ENCODE peak calls at places on chromosomes 6 and 20, in five cellular contexts. A, D, C, H and G are unnamed samples.

GRCh38 chr6:123306334-123306733 is 310.3 kb downstream of the CLVS2 start:
- DNase-seq in A (no peak), D (no peak), C (no peak), H (no peak), G (no peak)

GRCh38 chr6:11208267-11208666 is 24.2 kb downstream of the NEDD9 start:
- DNase-seq in A (peak), D (no peak), C (no peak), H (no peak), G (no peak)

GRCh38 chr6:89079611-89080213 is 839 bp upstream of the PNRC1 start:
- DNase-seq in A (no peak), D (peak), C (peak), H (peak), G (peak)

GRCh38 chr6:12289655-12290489 is at the start of gene EDN1:
- DNase-seq in A (peak), D (peak), C (peak), H (peak), G (peak)

GRCh38 chr6:54621285-54621684 is 225.3 kb upstream of the FAM83B start:
- DNase-seq in A (peak), D (no peak), C (no peak), H (no peak), G (no peak)

GRCh38 chr6:50819906-50820589 is 1.4 kb downstream of the TFAP2B start:
- DNase-seq in A (peak), D (no peak), C (no peak), H (no peak), G (no peak)

GRCh38 chr6:49550413-49551125 is at the start of gene C6orf141:
- DNase-seq in A (peak), D (peak), C (peak), H (no peak), G (peak)

GRCh38 chr20:38970302-38970701 is 8.2 kb downstream of the DHX35 start:
- DNase-seq in A (no peak), D (peak), C (no peak), H (peak), G (no peak)

GRCh38 chr20:26163890-26164289 is 467.2 kb upstream of the ZNF337 start:
- DNase-seq in A (no peak), D (peak), C (no peak), H (peak), G (peak)

GRCh38 chr6:147528511-147529145 is 20.1 kb downstream of the SAMD5 start:
- DNase-seq in A (no peak), D (no peak), C (no peak), H (no peak), G (no peak)

GRCh38 chr20:35297153-35297552 is 4.9 kb upstream of the FAM83C start:
- DNase-seq in A (no peak), D (peak), C (no peak), H (no peak), G (no peak)

GRCh38 chr6:167697316-167697715 is 129.4 kb upstream of the AFDN start:
- DNase-seq in A (peak), D (no peak), C (no peak), H (no peak), G (no peak)

GRCh38 chr6:35602133-35602946 is 86.4 kb downstream of the FKBP5 start:
- DNase-seq in A (no peak), D (peak), C (no peak), H (peak), G (peak)

GRCh38 chr6:25652007-25652515 is at the start of gene SCGN:
- DNase-seq in A (peak), D (peak), C (peak), H (peak), G (peak)

GRCh38 chr6:54846243-54846856 is at the start of gene FAM83B:
- DNase-seq in A (peak), D (no peak), C (peak), H (no peak), G (peak)

GRCh38 chr6:3402310-3403243 is 54.3 kb downstream of the SLC22A23 start:
- DNase-seq in A (no peak), D (no peak), C (no peak), H (no peak), G (peak)

GRCh38 chr20:34108616-34109174 is 3.3 kb downstream of the EIF2S2 start:
- DNase-seq in A (no peak), D (no peak), C (no peak), H (no peak), G (no peak)

GRCh38 chr6:3603443-3604130 is 146.7 kb upstream of the SLC22A23 start:
- DNase-seq in A (no peak), D (peak), C (no peak), H (no peak), G (peak)

GRCh38 chr6:56087421-56087820 is 160.0 kb downstream of the COL21A1 start:
- DNase-seq in A (no peak), D (no peak), C (no peak), H (peak), G (no peak)

GRCh38 chr6:13559968-13560650 is 14.3 kb upstream of the SIRT5 start:
- DNase-seq in A (no peak), D (peak), C (no peak), H (no peak), G (no peak)

GRCh38 chr6:53896237-53896636 is 101.4 kb downstream of the LRRC1 start:
- DNase-seq in A (no peak), D (no peak), C (no peak), H (no peak), G (no peak)

GRCh38 chr20:59458645-59459044 is 145.7 kb upstream of the PHACTR3 start:
- DNase-seq in A (no peak), D (no peak), C (no peak), H (no peak), G (no peak)

GRCh38 chr20:19328676-19329075 is 116.2 kb downstream of the SLC24A3 start:
- DNase-seq in A (no peak), D (no peak), C (no peak), H (no peak), G (no peak)

GRCh38 chr6:21856844-21857243 is 263.3 kb downstream of the SOX4 start:
- DNase-seq in A (no peak), D (peak), C (no peak), H (no peak), G (peak)

DNA sequence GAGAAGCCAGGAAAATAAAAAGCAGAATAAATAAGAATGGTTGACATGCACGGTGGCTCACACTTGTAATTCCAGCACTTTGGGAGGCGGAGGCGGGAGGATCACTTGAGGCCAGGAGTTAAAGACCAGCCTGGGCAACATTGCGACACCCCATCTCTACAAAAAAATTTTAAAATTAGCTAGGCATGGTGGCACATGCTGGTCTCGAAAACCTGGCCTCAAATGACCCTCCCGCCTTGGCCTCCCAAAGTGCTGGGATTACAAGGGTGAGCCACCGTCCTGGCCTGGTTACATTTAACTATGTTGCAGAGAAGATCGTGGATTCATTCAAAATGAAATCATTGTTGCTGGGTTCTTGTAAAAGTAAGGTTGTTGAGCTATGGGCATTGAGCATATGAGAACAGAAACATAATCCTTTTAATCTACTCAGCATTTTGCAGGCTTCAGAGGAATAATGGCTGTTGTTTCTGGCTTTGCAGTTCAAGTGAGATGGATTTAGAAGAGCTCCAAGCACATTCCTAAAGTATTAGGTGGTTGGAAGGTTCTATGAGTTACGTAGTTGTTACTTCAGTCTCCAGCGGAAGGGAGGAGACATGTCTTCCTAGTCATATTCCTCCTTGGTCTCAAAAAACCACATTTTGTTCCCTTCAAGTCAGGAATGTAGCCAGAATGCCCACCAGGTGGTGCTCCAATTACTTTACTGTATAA is 45.6 kb upstream of the RAB23 start:
- DNase-seq in A (peak), D (peak), C (peak), H (peak), G (peak)
- TF ChIP-seq CTCF in A (peak), D (peak), C (peak), H (peak), G (peak)

DNA sequence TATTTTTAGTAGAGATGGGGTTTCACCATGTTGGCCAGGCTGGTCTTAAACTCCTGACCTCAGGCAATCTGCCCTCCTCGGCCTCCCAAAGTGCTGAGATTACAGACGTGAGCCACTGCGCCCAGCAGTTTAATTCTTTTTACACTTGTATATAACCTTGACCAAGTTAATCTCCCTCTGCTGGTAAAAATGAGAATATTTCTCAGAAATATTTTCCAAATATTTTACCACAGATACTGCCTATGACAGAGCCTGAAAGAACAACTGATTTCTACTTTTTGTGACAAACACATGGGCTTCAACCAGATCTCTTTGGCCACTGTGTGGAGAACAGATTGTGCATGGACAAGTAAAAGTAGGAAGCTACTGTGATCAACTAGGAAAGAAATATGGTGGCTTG is 21.2 kb upstream of the NHSL1 start:
- DNase-seq in A (no peak), D (peak), C (no peak), H (no peak), G (peak)
- TF ChIP-seq CTCF in A (no peak), D (peak), C (no peak), H (peak), G (peak)

GRCh38 chr6:145829950-145830349 is 15.4 kb upstream of the FBXO30 start:
- DNase-seq in A (no peak), D (no peak), C (no peak), H (no peak), G (no peak)
- TF ChIP-seq CTCF in A (no peak), D (no peak), C (no peak), H (no peak), G (no peak)

DNA sequence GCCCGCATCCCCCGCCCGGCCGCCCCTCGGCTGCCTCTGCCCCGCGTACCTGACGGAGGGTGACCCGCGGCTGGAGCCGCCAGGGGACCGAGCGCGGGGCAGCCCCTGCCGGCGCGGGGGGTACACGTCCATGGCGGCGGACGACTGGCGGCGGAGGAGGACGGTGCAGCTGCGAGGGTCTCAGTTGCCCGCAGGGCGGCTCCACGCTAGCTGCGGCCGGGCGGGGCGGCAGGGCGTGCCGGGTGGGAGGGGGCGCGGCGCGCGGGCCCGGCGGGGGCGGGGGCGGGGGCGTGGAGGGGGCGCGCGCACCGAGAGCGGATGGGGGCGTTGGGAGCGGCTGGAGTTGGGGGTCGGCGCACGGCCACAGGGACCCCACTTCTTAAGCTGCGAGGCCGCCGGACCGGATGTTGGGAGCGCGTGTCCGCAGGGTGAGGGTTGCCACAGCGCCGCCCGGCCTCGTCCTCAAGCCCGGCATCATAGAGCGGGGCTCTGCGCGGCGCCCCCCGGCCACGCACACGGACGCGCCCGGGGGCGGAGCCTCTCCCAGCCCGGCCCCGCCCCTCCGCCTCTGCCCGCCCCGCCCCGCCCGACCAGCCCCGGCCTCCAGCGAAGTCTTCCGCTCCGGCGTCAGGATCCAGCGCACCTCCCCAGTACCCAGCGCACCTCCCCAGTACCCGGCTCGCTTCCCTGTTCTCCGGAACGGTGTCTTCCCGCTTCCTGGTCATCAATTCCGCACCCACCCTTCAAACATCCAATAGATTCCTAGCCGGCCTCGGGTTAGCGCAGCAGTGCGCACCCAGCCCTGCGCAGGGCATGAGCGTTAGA is at the start of gene DNAAF9:
- DNase-seq in A (peak), D (peak), C (peak), H (peak), G (peak)
- TF ChIP-seq CTCF in A (peak), D (no peak), C (no peak), H (peak), G (peak)

DNA sequence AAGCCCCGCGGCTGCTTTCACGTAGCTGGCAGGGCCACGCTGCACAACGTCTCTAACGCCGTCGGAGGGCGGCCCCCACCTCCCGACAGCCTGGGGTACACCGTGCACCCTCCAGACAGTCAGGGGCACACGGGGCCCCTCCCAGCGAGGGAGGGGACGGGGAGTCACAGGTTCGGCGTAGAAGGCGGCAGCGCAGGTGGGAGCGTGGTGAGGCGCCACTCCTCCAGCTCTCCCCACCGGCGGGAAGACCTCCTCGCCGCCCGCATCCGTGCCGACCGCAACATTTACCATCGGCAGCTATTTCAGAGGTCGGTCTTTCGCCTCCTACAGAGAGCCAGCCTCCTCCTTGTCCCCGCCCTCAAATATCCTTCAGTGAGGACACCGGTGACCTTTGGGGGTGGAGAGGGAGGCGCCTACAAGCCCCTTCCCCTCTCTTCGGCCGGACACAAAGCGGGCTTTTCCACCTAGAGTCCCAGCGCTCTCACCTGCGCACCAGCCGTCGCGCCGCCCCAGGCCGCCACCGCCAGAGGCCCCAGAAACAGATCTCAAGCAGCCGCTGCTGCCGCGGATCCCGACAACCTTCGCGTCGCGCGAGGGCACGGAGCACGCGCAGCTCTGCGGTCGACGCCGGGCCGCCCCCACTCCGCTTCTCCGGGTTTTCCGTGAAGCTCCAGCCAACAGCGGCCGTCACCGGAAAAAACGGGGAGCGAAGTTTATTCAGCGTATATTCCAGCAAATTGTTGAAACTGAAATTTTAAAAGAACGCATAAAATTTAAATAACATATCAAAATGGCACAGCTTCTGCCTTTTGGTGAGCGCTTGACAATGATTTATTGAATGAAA is at the start of gene MKKS:
- DNase-seq in A (peak), D (peak), C (peak), H (peak), G (peak)
- TF ChIP-seq CTCF in A (no peak), D (no peak), C (no peak), H (no peak), G (no peak)

GRCh38 chr20:10511166-10511506 is 76.0 kb downstream of the SLX4IP start:
- DNase-seq in A (peak), D (no peak), C (no peak), H (no peak), G (no peak)
- TF ChIP-seq CTCF in A (no peak), D (no peak), C (no peak), H (no peak), G (no peak)

GRCh38 chr20:46434597-46434996 is 28.2 kb upstream of the ELMO2 start:
- DNase-seq in A (no peak), D (no peak), C (no peak), H (no peak), G (no peak)

GRCh38 chr20:46435146-46435545 is 28.7 kb upstream of the ELMO2 start:
- DNase-seq in A (no peak), D (no peak), C (no peak), H (no peak), G (no peak)

GRCh38 chr20:46433051-46433450 is 26.6 kb upstream of the ELMO2 start:
- DNase-seq in A (no peak), D (peak), C (no peak), H (no peak), G (no peak)

GRCh38 chr20:46439837-46440236 is 33.4 kb upstream of the ELMO2 start:
- DNase-seq in A (no peak), D (no peak), C (no peak), H (no peak), G (no peak)

GRCh38 chr20:46438156-46438750 is 31.8 kb upstream of the ELMO2 start:
- DNase-seq in A (peak), D (peak), C (no peak), H (peak), G (peak)
- TF ChIP-seq CTCF in A (peak), D (peak), C (no peak), H (peak), G (peak)

GRCh38 chr20:63625771-63626423 is 1.0 kb downstream of the GMEB2 start:
- DNase-seq in A (no peak), D (peak), C (no peak), H (peak), G (no peak)

GRCh38 chr20:63627700-63628245 is 872 bp upstream of the GMEB2 start:
- DNase-seq in A (no peak), D (no peak), C (no peak), H (no peak), G (no peak)

GRCh38 chr20:63627129-63627699 is 313 bp upstream of the GMEB2 start:
- DNase-seq in A (peak), D (peak), C (peak), H (peak), G (peak)

GRCh38 chr20:63626424-63627128 is at the start of gene GMEB2:
- DNase-seq in A (peak), D (peak), C (peak), H (peak), G (no peak)

GRCh38 chr20:63628246-63628975 is 1.5 kb upstream of the GMEB2 start:
- DNase-seq in A (peak), D (peak), C (peak), H (peak), G (peak)
- TF ChIP-seq CTCF in A (no peak), D (no peak), C (no peak), H (no peak), G (no peak)